ENCODE peak calls at places on chromosomes 16 and 17, in four cellular contexts. One of them, this sample, is unnamed.

GRCh38 chr17:32852811-32853210 is 24.1 kb downstream of the MYO1D start:
- DNase-seq in HFF-Myc: no peak
- DNase-seq in prostate gland: no peak
- DNase-seq in tibial nerve: no peak
- DNase-seq in this sample: no peak

GRCh38 chr16:52095466-52095865 is 451.5 kb downstream of the TOX3 start:
- DNase-seq in HFF-Myc: no peak
- DNase-seq in prostate gland: no peak
- DNase-seq in tibial nerve: no peak
- DNase-seq in this sample: no peak

GRCh38 chr16:70692481-70693203 is 6.8 kb upstream of the MTSS2 start:
- DNase-seq in prostate gland: no peak
- DNase-seq in tibial nerve: no peak
- DNase-seq in HFF-Myc: no peak
- DNase-seq in this sample: no peak

GRCh38 chr17:50381920-50382319 is 8.9 kb downstream of the EME1 start:
- DNase-seq in HFF-Myc: no peak
- DNase-seq in prostate gland: no peak
- DNase-seq in tibial nerve: no peak
- DNase-seq in this sample: no peak

GRCh38 chr17:81000631-81001357 is 9.2 kb downstream of the CHMP6 start:
- DNase-seq in HFF-Myc: no peak
- DNase-seq in tibial nerve: no peak
- DNase-seq in prostate gland: no peak
- DNase-seq in this sample: no peak

GRCh38 chr17:22373911-22374310 is 681.6 kb downstream of the KCNJ18 start:
- DNase-seq in HFF-Myc: no peak
- DNase-seq in prostate gland: no peak
- DNase-seq in tibial nerve: no peak
- DNase-seq in this sample: no peak

GRCh38 chr16:529012-529575 is 1.6 kb downstream of the CAPN15 start:
- DNase-seq in HFF-Myc: no peak
- DNase-seq in prostate gland: no peak
- DNase-seq in tibial nerve: no peak
- DNase-seq in this sample: no peak

GRCh38 chr17:58313815-58314705 is 14.5 kb downstream of the TSPOAP1 start:
- DNase-seq in tibial nerve: no peak
- DNase-seq in HFF-Myc: no peak
- DNase-seq in prostate gland: no peak
- DNase-seq in this sample: no peak

GRCh38 chr17:43702636-43703035 is 40.9 kb upstream of the MEOX1 start:
- DNase-seq in HFF-Myc: no peak
- DNase-seq in prostate gland: no peak
- DNase-seq in tibial nerve: no peak
- DNase-seq in this sample: no peak

GRCh38 chr17:15233022-15233805 is 31.9 kb downstream of the PMP22 start:
- DNase-seq in prostate gland: no peak
- DNase-seq in tibial nerve: no peak
- DNase-seq in HFF-Myc: peak; percentile 31
- DNase-seq in this sample: no peak

GRCh38 chr16:79559532-79559931 is 41.0 kb downstream of the MAF start:
- DNase-seq in HFF-Myc: no peak
- DNase-seq in tibial nerve: no peak
- DNase-seq in prostate gland: no peak
- DNase-seq in this sample: no peak

GRCh38 chr16:67177743-67178699 is 5.7 kb downstream of the MATCAP1 start:
- DNase-seq in prostate gland: peak; percentile 85
- DNase-seq in HFF-Myc: no peak
- DNase-seq in tibial nerve: no peak
- DNase-seq in this sample: no peak
- H3K4me3 ChIP-seq in prostate gland: peak overlapping the region; percentile 32
- H3K4me3 ChIP-seq in HFF-Myc: peak overlapping the region; percentile 15
- H3K4me3 ChIP-seq in tibial nerve: peak overlapping the region; percentile 47
- H3K4me3 ChIP-seq in this sample: peak overlapping the region; percentile 71

DNA sequence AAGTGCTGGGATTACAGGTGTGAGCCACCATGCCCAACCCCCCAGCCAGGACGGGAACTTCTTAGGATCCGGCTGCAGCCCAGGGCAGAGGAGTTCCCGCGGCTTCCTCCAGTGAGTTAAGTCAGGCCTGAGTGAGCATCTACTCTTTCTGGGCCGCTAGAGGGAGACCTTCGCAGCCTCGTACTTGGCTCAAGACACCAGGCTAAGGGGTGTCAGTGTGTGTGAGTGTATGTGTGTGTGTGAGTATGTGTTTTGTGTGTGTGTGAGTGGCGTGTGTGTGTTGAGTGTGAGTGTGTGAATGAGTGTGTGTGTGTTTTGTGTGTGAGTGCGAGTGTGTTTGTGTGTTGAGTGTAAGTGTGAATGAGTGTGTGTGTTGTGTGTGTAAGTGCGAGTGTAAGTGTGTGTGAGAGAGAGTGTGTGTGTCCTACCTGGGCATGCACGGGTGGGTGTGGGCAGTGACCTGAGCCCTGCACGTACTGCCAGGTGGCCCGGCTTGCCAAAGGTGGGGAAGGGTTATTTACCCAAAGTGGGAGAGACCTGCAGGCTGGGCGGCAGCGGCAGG is 58.5 kb downstream of the TMEM235 start:
- DNase-seq in prostate gland: peak; percentile 77
- DNase-seq in HFF-Myc: peak; percentile 82
- DNase-seq in tibial nerve: peak; percentile 53
- DNase-seq in this sample: peak; percentile 37
- TF ChIP-seq CTCF in prostate gland: peak; percentile 58
- TF ChIP-seq CTCF in HFF-Myc: peak; percentile 90
- TF ChIP-seq CTCF in tibial nerve: peak; percentile 71
- TF ChIP-seq CTCF in this sample: peak; percentile 73

DNA sequence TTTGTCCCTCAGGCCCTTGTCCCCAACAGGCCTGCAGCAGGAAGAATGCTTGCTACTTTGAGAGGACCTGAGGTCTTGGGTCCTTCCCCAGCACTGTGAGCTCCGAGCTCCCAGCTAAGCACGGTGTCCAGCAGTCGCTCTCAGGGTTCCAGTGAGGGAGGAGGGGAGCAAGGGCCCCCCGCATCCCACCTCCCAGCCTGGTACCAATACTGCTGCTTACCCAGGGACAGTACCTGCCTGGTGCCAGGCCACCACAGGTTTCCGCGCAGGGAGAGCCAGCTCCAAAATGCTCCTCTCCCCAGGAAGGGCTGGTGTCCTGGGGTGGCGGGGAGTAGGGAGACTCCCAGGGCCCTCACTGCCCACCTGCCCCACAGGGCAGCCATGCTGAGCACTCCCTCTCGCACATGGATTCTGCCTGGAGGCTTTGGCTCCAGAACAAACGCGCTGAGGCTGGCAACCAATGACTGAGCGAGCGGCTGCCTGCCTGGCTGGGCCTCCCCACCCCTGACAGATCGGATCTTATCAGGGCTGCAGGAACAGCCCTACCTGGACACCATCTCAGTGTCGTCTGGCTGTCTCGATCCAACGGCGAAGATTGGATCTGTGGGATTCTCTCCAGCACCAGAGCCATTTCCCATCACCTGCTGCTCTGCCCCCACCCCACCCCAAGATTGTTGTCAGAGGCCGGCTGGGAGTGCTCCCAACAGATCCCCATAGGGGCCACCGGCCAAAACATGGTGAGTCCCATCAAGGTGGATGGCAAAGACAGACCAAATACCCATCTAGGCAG is 2.4 kb downstream of the DOK4 start:
- DNase-seq in HFF-Myc: no peak
- DNase-seq in prostate gland: peak; percentile 43
- DNase-seq in tibial nerve: no peak
- DNase-seq in this sample: no peak
- H3K4me3 ChIP-seq in HFF-Myc: no peak overlapping the region
- H3K4me3 ChIP-seq in prostate gland: no peak overlapping the region
- H3K4me3 ChIP-seq in tibial nerve: no peak overlapping the region
- H3K4me3 ChIP-seq in this sample: no peak overlapping the region

DNA sequence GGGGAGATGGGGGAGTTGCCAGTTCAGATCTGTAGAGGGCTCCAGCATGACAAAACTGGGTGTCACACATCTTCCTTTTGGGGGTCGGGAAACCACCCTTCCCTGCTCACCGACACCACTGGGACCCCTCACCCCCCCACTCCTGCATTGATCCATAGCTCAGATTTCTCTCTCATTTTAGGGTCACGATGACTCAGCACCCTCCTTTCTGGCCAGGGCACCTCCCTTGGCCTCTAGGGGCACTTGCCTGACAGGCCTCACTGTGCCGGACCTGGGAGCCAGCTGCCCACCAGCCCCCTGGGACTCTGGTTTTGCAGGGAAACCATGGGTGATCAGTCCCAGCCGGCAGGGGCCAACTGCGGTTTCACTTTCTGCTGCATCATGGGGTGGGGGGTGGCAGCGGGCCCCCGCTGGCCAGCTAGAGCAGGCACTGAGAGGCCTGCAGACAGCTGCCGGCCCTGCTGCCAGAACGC is 239.4 kb downstream of the MRTFB start:
- DNase-seq in prostate gland: no peak
- DNase-seq in tibial nerve: no peak
- DNase-seq in HFF-Myc: no peak
- DNase-seq in this sample: no peak
- TF ChIP-seq CTCF in prostate gland: no peak
- TF ChIP-seq CTCF in tibial nerve: no peak
- TF ChIP-seq CTCF in HFF-Myc: no peak
- TF ChIP-seq CTCF in this sample: no peak

GRCh38 chr16:21104124-21104860 is 46.4 kb downstream of the DNAH3 start:
- DNase-seq in tibial nerve: no peak
- DNase-seq in prostate gland: no peak
- DNase-seq in HFF-Myc: no peak
- DNase-seq in this sample: no peak
- H3K4me3 ChIP-seq in tibial nerve: no peak overlapping the region
- H3K4me3 ChIP-seq in prostate gland: no peak overlapping the region
- H3K4me3 ChIP-seq in HFF-Myc: no peak overlapping the region
- H3K4me3 ChIP-seq in this sample: no peak overlapping the region

DNA sequence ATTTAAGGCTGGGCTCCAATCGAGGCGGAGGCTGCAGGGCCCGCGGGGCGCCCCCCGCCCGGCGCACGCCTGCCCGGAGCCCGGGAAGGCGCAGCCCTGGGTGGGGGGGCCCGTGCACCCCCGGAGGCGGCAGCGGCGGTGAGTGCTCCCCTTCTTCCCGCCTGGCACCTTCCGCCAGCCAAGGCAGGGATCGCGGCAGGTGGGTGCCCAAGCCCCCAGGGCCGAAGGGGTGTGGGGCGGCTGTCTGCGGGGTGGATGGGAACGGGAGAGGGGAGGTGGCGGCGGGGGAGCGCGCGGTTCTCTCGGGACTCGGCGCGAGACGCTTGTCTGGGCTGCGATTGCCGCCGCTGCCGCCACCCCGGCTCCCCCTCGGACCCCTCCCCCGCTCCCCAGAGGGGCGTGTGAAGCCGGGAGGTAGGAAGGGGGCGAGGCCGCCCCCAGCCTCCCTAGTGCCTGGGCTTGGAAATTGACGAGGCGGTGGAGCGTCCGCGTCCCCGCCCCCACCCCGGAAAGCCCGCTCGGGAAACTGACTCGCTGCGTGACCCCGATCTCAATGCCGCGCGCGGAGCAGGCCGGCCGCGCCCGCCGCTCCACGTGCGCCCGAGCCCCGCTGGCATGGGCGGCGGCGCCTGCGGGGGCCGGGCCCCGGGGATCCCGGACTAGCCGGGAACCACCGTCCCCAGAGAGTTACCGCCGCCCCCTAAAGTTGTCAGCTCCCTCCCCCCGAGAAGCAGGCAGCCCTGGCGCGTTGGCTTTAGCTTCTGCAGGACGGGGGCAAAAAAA is 231.5 kb downstream of the MRTFB start:
- DNase-seq in HFF-Myc: no peak
- DNase-seq in tibial nerve: no peak
- DNase-seq in prostate gland: no peak
- DNase-seq in this sample: no peak
- TF ChIP-seq CTCF in HFF-Myc: no peak
- TF ChIP-seq CTCF in tibial nerve: no peak
- TF ChIP-seq CTCF in prostate gland: no peak
- TF ChIP-seq CTCF in this sample: no peak

GRCh38 chr17:2862197-2862596 is 66.0 kb downstream of the RAP1GAP2 start:
- DNase-seq in HFF-Myc: no peak
- DNase-seq in prostate gland: no peak
- DNase-seq in tibial nerve: no peak
- DNase-seq in this sample: no peak
- H3K4me3 ChIP-seq in HFF-Myc: no peak overlapping the region
- H3K4me3 ChIP-seq in prostate gland: no peak overlapping the region
- H3K4me3 ChIP-seq in tibial nerve: no peak overlapping the region
- H3K4me3 ChIP-seq in this sample: no peak overlapping the region

DNA sequence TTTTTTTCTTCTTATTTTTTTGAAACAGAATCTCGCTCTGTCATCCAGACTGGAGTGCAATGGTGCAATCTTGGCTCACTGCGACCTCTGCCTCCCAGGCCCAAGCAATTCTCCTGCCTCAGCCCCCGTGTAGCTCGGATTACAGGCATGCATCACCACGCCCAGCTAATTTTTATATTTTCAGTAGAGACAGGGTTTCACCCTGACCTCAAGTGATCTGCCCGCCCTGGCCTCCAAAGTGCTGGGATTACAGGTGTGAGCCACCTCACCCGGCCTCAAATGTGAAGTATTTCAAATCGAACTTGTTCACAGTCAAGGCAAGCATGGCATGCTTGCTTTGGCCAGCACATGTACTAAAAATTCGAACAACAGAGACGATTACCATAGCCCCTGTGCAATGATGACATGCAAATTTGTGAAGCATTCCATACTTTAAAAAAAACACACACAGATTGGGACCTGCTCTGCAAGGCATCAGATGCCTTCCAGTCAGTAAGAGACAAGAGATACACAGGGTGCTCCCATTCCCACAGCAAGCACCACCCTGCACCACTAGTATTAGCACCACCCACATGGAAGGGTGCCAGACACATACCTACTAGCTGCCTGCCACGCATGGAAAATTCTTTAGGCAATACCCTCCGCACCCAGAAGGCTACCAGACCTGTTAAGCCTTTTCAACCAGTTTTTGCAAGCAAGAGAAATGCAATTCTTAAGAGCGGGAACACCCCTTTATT is 47.2 kb downstream of the ANKRD11 start:
- DNase-seq in prostate gland: peak; percentile 77
- DNase-seq in HFF-Myc: no peak
- DNase-seq in tibial nerve: no peak
- DNase-seq in this sample: no peak
- TF ChIP-seq CTCF in prostate gland: no peak
- TF ChIP-seq CTCF in HFF-Myc: no peak
- TF ChIP-seq CTCF in tibial nerve: no peak
- TF ChIP-seq CTCF in this sample: no peak

GRCh38 chr17:16287563-16288027 is 65.7 kb downstream of the CENPV start:
- DNase-seq in HFF-Myc: no peak
- DNase-seq in prostate gland: no peak
- DNase-seq in tibial nerve: no peak
- DNase-seq in this sample: no peak
- H3K4me3 ChIP-seq in HFF-Myc: no peak overlapping the region
- H3K4me3 ChIP-seq in prostate gland: no peak overlapping the region
- H3K4me3 ChIP-seq in tibial nerve: no peak overlapping the region
- H3K4me3 ChIP-seq in this sample: peak overlapping the region; percentile 64

GRCh38 chr17:36835036-36835435 is 102.2 kb upstream of the LHX1 start:
- DNase-seq in HFF-Myc: no peak
- DNase-seq in prostate gland: no peak
- DNase-seq in tibial nerve: no peak
- DNase-seq in this sample: no peak

GRCh38 chr17:36839256-36839655 is 98.0 kb upstream of the LHX1 start:
- DNase-seq in prostate gland: no peak
- DNase-seq in tibial nerve: no peak
- DNase-seq in HFF-Myc: no peak
- DNase-seq in this sample: no peak

GRCh38 chr17:36840796-36841195 is 96.5 kb upstream of the LHX1 start:
- DNase-seq in tibial nerve: no peak
- DNase-seq in prostate gland: no peak
- DNase-seq in HFF-Myc: no peak
- DNase-seq in this sample: no peak

GRCh38 chr17:36837193-36837592 is 100.1 kb upstream of the LHX1 start:
- DNase-seq in HFF-Myc: no peak
- DNase-seq in tibial nerve: no peak
- DNase-seq in prostate gland: no peak
- DNase-seq in this sample: no peak

GRCh38 chr17:36837616-36838272 is 99.5 kb upstream of the LHX1 start:
- DNase-seq in prostate gland: no peak
- DNase-seq in HFF-Myc: no peak
- DNase-seq in tibial nerve: no peak
- DNase-seq in this sample: no peak
- TF ChIP-seq CTCF in prostate gland: no peak
- TF ChIP-seq CTCF in HFF-Myc: no peak
- TF ChIP-seq CTCF in tibial nerve: no peak
- TF ChIP-seq CTCF in this sample: no peak

This sample was measured in thoracic aorta.